ENCODE peak calls at places on chromosomes 1 and 21, in nine cellular contexts. K is neural progenitor cell, V is SK-N-SH, Q is HCT116, T is OCI-LY7, C is MM.1S, R is PC-3, Y is GM23338, J is GM23248. H is an unnamed sample. For H4K20me1, the result is how much of the 10 kb centered on the place peaks cover.

GRCh38 chr1:2438641-2439040 is 26.3 kb upstream of the PEX10 start:
- DNase-seq in K (no peak), V (no peak), Q (no peak), T (no peak), C (no peak), R (no peak), Y (no peak), J (no peak), H (no peak)

GRCh38 chr1:118136511-118136937 is 48.5 kb downstream of the SPAG17 start:
- DNase-seq in K (no peak), V (no peak), Q (no peak), T (no peak), C (peak), R (peak), Y (no peak), J (peak), H (peak)

GRCh38 chr1:192474080-192474683 is 101.4 kb upstream of the RGS1 start:
- DNase-seq in K (peak), V (peak), Q (no peak), T (peak), C (peak), R (peak), Y (peak), J (peak), H (peak)

GRCh38 chr1:87902830-87903614 is 574.3 kb downstream of the LMO4 start:
- DNase-seq in K (peak), V (no peak), Q (no peak), T (no peak), C (peak), R (peak), Y (no peak), J (peak), H (peak)

GRCh38 chr1:198837276-198838021 is 198.6 kb downstream of the PTPRC start:
- DNase-seq in K (no peak), V (no peak), Q (no peak), T (peak), C (no peak), R (peak), Y (no peak), J (no peak), H (no peak)

GRCh38 chr21:25863747-25864146 is 129.0 kb downstream of the GABPA start:
- DNase-seq in K (no peak), V (no peak), Q (no peak), T (no peak), C (no peak), R (no peak), Y (no peak), J (no peak), H (no peak)

GRCh38 chr1:15180945-15181523 is 27.5 kb downstream of the TMEM51 start:
- DNase-seq in K (no peak), V (no peak), Q (no peak), T (no peak), C (no peak), R (no peak), Y (no peak), J (no peak), H (no peak)

GRCh38 chr1:230641346-230641745 is 935 bp upstream of the COG2 start:
- DNase-seq in K (no peak), V (no peak), Q (no peak), T (no peak), C (no peak), R (peak), Y (no peak), J (peak), H (no peak)

GRCh38 chr1:15833842-15834405 is 13.6 kb upstream of the SPEN start:
- DNase-seq in K (no peak), V (no peak), Q (no peak), T (no peak), C (no peak), R (no peak), Y (no peak), J (peak), H (no peak)

GRCh38 chr1:223041481-223041880 is 101.6 kb downstream of the TLR5 start:
- DNase-seq in K (no peak), V (no peak), Q (no peak), T (no peak), C (no peak), R (peak), Y (no peak), J (no peak), H (no peak)

GRCh38 chr1:205505791-205506190 is 1.3 kb downstream of the CDK18 start:
- DNase-seq in K (no peak), V (no peak), Q (no peak), T (no peak), C (no peak), R (peak), Y (no peak), J (peak), H (peak)

GRCh38 chr1:162019006-162019405 is 4.7 kb downstream of the OLFML2B start:
- DNase-seq in K (no peak), V (peak), Q (no peak), T (no peak), C (no peak), R (peak), Y (no peak), J (peak), H (no peak)

GRCh38 chr1:67534627-67535065 is 104.4 kb upstream of the SERBP1 start:
- DNase-seq in K (no peak), V (no peak), Q (no peak), T (no peak), C (no peak), R (no peak), Y (no peak), J (peak), H (peak)

GRCh38 chr1:66374561-66375111 is 159.3 kb upstream of the SGIP1 start:
- DNase-seq in K (no peak), V (no peak), Q (no peak), T (peak), C (peak), R (peak), Y (no peak), J (peak), H (no peak)

GRCh38 chr1:230542054-230542453 is 100.2 kb upstream of the COG2 start:
- DNase-seq in K (no peak), V (no peak), Q (no peak), T (no peak), C (no peak), R (peak), Y (no peak), J (peak), H (no peak)

GRCh38 chr1:78543941-78544630 is 53.3 kb downstream of the PTGFR start:
- DNase-seq in K (no peak), V (no peak), Q (no peak), T (no peak), C (no peak), R (peak), Y (no peak), J (peak), H (no peak)

GRCh38 chr1:201019321-201019977 is 4.1 kb downstream of the KIF21B start:
- DNase-seq in K (no peak), V (no peak), Q (peak), T (peak), C (peak), R (peak), Y (no peak), J (peak), H (peak)

GRCh38 chr1:248804771-248805681 is 20.7 kb downstream of the SH3BP5L start:
- DNase-seq in K (no peak), V (no peak), Q (no peak), T (peak), C (peak), R (no peak), Y (no peak), J (no peak), H (no peak)

GRCh38 chr1:64302971-64303370 is 99.5 kb downstream of the UBE2U start:
- DNase-seq in K (no peak), V (no peak), Q (no peak), T (no peak), C (no peak), R (peak), Y (no peak), J (peak), H (no peak)

GRCh38 chr1:182227864-182228547 is 163.6 kb downstream of the GLUL start:
- DNase-seq in K (no peak), V (no peak), Q (no peak), T (no peak), C (no peak), R (no peak), Y (no peak), J (no peak), H (no peak)

GRCh38 chr21:43284700-43285099 is 115.9 kb downstream of the CRYAA start:
- DNase-seq in K (no peak), V (no peak), Q (no peak), T (no peak), C (no peak), R (no peak), Y (no peak), J (no peak), H (no peak)

GRCh38 chr1:225608014-225608796 is 44.7 kb downstream of the ENAH start:
- DNase-seq in K (no peak), V (no peak), Q (no peak), T (no peak), C (no peak), R (no peak), Y (peak), J (no peak), H (no peak)

GRCh38 chr1:6872573-6873261 is 87.5 kb downstream of the CAMTA1 start:
- DNase-seq in K (no peak), V (no peak), Q (no peak), T (no peak), C (peak), R (no peak), Y (no peak), J (no peak), H (no peak)

GRCh38 chr1:230753191-230753585 is 6.0 kb downstream of the CAPN9 start:
- DNase-seq in K (no peak), V (no peak), Q (no peak), T (no peak), C (no peak), R (no peak), Y (no peak), J (no peak), H (no peak)

GRCh38 chr1:103560427-103560826 is 11.0 kb upstream of the AMY2B start:
- DNase-seq in K (no peak), V (no peak), Q (no peak), T (no peak), C (no peak), R (no peak), Y (no peak), J (no peak), H (no peak)

GRCh38 chr1:110513511-110513910 is 5.5 kb downstream of the KCNA10 start:
- DNase-seq in K (no peak), V (no peak), Q (no peak), T (no peak), C (no peak), R (peak), Y (peak), J (peak), H (peak)

GRCh38 chr21:44874497-44875331 is 1.2 kb upstream of the PTTG1IP start:
- DNase-seq in K (peak), V (no peak), Q (no peak), T (peak), C (peak), R (peak), Y (peak), J (peak), H (peak)

GRCh38 chr1:83547903-83548302 is 451.0 kb downstream of the TTLL7 start:
- DNase-seq in K (no peak), V (no peak), Q (no peak), T (no peak), C (no peak), R (no peak), Y (no peak), J (peak), H (no peak)

GRCh38 chr1:118271883-118272282 is 86.9 kb upstream of the SPAG17 start:
- DNase-seq in K (no peak), V (no peak), Q (no peak), T (no peak), C (no peak), R (no peak), Y (no peak), J (no peak), H (no peak)

GRCh38 chr1:25631750-25632495 is 15.3 kb downstream of the MAN1C1 start:
- DNase-seq in K (no peak), V (no peak), Q (no peak), T (no peak), C (no peak), R (no peak), Y (no peak), J (no peak), H (no peak)

GRCh38 chr1:228955691-228956090 is 220.4 kb downstream of the RHOU start:
- DNase-seq in K (no peak), V (no peak), Q (no peak), T (no peak), C (no peak), R (no peak), Y (no peak), J (peak), H (peak)

GRCh38 chr1:206715120-206715519 is 30.4 kb downstream of the MAPKAPK2 start:
- DNase-seq in K (no peak), V (no peak), Q (no peak), T (no peak), C (no peak), R (no peak), Y (no peak), J (no peak), H (no peak)

GRCh38 chr1:206714331-206715058 is 29.8 kb downstream of the MAPKAPK2 start:
- DNase-seq in K (no peak), V (no peak), Q (no peak), T (no peak), C (peak), R (peak), Y (no peak), J (peak), H (peak)

GRCh38 chr1:206713070-206713469 is 28.4 kb downstream of the MAPKAPK2 start:
- DNase-seq in K (no peak), V (no peak), Q (no peak), T (no peak), C (no peak), R (no peak), Y (no peak), J (no peak), H (no peak)

GRCh38 chr1:206715552-206716518 is 31.1 kb downstream of the MAPKAPK2 start:
- DNase-seq in K (no peak), V (no peak), Q (no peak), T (no peak), C (no peak), R (no peak), Y (no peak), J (no peak), H (no peak)

GRCh38 chr1:206713910-206714312 is 29.2 kb downstream of the MAPKAPK2 start:
- DNase-seq in K (no peak), V (no peak), Q (no peak), T (no peak), C (no peak), R (peak), Y (no peak), J (peak), H (peak)
- H4K20me1 ChIP-seq in K (half or more), V (half or more), Q (under half), T (under half), C (under half), R (under half), Y (under half), J (under half), H (half or more)

DNA sequence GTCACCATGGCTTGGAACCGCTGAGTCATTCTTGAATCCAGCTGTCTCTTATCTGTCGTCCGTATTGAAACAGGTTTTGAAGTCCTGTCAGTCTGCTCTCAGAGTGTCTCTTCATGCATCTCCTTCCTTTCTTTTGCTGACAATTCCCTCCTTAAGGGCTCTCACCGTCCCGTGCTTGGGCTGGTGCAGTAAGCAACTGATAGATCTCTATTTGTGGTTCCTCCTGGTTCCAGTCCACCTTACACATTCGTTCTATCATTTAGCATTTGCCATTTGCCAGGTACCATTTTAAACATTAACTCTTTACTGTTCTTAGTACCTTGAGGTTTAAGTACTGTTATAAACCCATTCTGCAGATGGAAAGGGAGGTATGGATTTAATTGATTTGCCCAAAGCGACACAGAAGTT is 88.9 kb downstream of the DYRK1A start:
- DNase-seq in K (no peak), V (no peak), Q (no peak), T (no peak), C (no peak), R (no peak), Y (no peak), J (peak), H (no peak)
- TF ChIP-seq EZH2phosphoT487 in K (no peak), V (no peak), Q (no peak), T (no peak), C (no peak), R (no peak), Y (no peak), J (no peak), H (no peak)

GRCh38 chr1:21761052-21761451 is 21.9 kb downstream of the USP48 start:
- DNase-seq in K (no peak), V (no peak), Q (no peak), T (peak), C (no peak), R (no peak), Y (no peak), J (no peak), H (no peak)

GRCh38 chr1:21763694-21764419 is 19.1 kb downstream of the USP48 start:
- DNase-seq in K (no peak), V (no peak), Q (no peak), T (peak), C (no peak), R (no peak), Y (no peak), J (no peak), H (no peak)

GRCh38 chr1:21759818-21760217 is 23.1 kb downstream of the USP48 start:
- DNase-seq in K (no peak), V (no peak), Q (no peak), T (no peak), C (no peak), R (no peak), Y (no peak), J (no peak), H (no peak)

GRCh38 chr1:21763236-21763635 is 19.7 kb downstream of the USP48 start:
- DNase-seq in K (no peak), V (no peak), Q (no peak), T (peak), C (no peak), R (no peak), Y (peak), J (no peak), H (no peak)

GRCh38 chr1:21762022-21762404 is 20.9 kb downstream of the USP48 start:
- DNase-seq in K (no peak), V (no peak), Q (no peak), T (peak), C (no peak), R (no peak), Y (no peak), J (no peak), H (no peak)
- H4K20me1 ChIP-seq in K (under half), V (half or more), Q (under half), T (under half), C (half or more), R (under half), Y (half or more), J (under half), H (half or more)

GRCh38 chr1:167223144-167224103 is 2.7 kb downstream of the POU2F1 start:
- DNase-seq in K (no peak), V (no peak), Q (no peak), T (no peak), C (no peak), R (peak), Y (no peak), J (peak), H (peak)

GRCh38 chr1:167229719-167230385 is 9.2 kb downstream of the POU2F1 start:
- DNase-seq in K (no peak), V (no peak), Q (no peak), T (no peak), C (no peak), R (peak), Y (no peak), J (no peak), H (no peak)

GRCh38 chr1:167225920-167226319 is 5.2 kb downstream of the POU2F1 start:
- DNase-seq in K (no peak), V (no peak), Q (no peak), T (no peak), C (no peak), R (no peak), Y (peak), J (no peak), H (no peak)

GRCh38 chr1:167230437-167230836 is 9.8 kb downstream of the POU2F1 start:
- DNase-seq in K (no peak), V (no peak), Q (no peak), T (no peak), C (no peak), R (no peak), Y (no peak), J (no peak), H (no peak)

DNA sequence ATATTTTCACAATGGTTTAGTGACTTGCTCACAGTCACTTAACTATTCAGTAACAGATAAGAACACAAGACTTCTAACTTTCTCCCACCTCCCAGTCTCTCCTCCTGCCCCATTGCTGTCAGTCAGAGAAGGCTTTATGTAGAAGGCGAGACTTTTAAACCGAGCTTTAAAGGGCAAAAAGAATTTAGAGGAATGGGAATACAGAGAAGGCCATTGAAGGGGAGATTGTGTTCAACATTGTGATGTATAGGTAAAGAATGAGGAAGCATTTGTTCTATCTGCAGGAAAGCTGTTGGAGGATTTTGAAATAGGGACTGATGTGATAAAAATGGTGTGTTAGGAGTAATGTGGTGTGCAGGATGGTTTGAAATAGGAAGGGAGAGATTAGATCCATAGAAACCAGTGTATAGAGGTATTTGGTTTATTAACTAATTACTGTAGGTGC is 7.3 kb downstream of the POU2F1 start:
- DNase-seq in K (peak), V (no peak), Q (no peak), T (no peak), C (no peak), R (peak), Y (peak), J (peak), H (no peak)
- TF ChIP-seq EZH2phosphoT487 in K (no peak), V (no peak), Q (no peak), T (no peak), C (no peak), R (no peak), Y (no peak), J (no peak), H (no peak)

GRCh38 chr1:32047701-32048100 is 25.0 kb upstream of the TMEM39B start:
- DNase-seq in K (no peak), V (no peak), Q (no peak), T (no peak), C (no peak), R (no peak), Y (no peak), J (peak), H (no peak)

GRCh38 chr1:32048440-32048839 is 24.3 kb upstream of the TMEM39B start:
- DNase-seq in K (no peak), V (no peak), Q (no peak), T (no peak), C (no peak), R (no peak), Y (no peak), J (no peak), H (no peak)

GRCh38 chr1:32044246-32044645 is 28.5 kb upstream of the TMEM39B start:
- DNase-seq in K (no peak), V (no peak), Q (no peak), T (no peak), C (no peak), R (no peak), Y (no peak), J (no peak), H (no peak)

GRCh38 chr1:32042330-32042729 is 28.7 kb downstream of the KHDRBS1 start:
- DNase-seq in K (no peak), V (no peak), Q (no peak), T (no peak), C (no peak), R (no peak), Y (no peak), J (no peak), H (no peak)

GRCh38 chr1:32045770-32046169 is 27.0 kb upstream of the TMEM39B start:
- DNase-seq in K (no peak), V (no peak), Q (no peak), T (no peak), C (no peak), R (no peak), Y (no peak), J (no peak), H (no peak)
- H4K20me1 ChIP-seq in K (under half), V (under half), Q (under half), T (under half), C (under half), R (under half), Y (under half), J (under half), H (under half)

GRCh38 chr1:170776147-170776734 is 112.3 kb downstream of the PRRX1 start:
- DNase-seq in K (no peak), V (no peak), Q (no peak), T (no peak), C (no peak), R (no peak), Y (no peak), J (peak), H (no peak)

GRCh38 chr1:170776777-170777176 is 112.8 kb downstream of the PRRX1 start:
- DNase-seq in K (no peak), V (no peak), Q (no peak), T (no peak), C (no peak), R (no peak), Y (no peak), J (no peak), H (no peak)
- TF ChIP-seq EZH2phosphoT487 in K (no peak), V (no peak), Q (no peak), T (no peak), C (no peak), R (no peak), Y (no peak), J (no peak), H (no peak)

GRCh38 chr1:31005617-31006166 is 59.8 kb downstream of the PUM1 start:
- DNase-seq in K (no peak), V (no peak), Q (no peak), T (no peak), C (no peak), R (no peak), Y (no peak), J (no peak), H (no peak)
- H4K20me1 ChIP-seq in K (half or more), V (half or more), Q (under half), T (under half), C (under half), R (under half), Y (half or more), J (under half), H (half or more)